ENCODE peak calls at places on chromosomes 13 and 19, in nine cellular contexts. U is stimulated activated CD4-positive, alpha-beta T cell treated with anti-CD3 and anti-CD28 coated beads, Interleukin-2, amount 100 ng/mL, for 24 hours; Q is CD4-positive, alpha-beta T cell; O is activated CD4-positive, alpha-beta memory T cell treated with anti-CD3 and anti-CD28 coated beads, Interleukin-2, amount 10 ng/mL, durations not matched to agents 7 days and 5 days; P is T-helper 1 cell; S is cardiac fibroblast; M is SK-MEL-5; Z is epithelial cell of esophagus; I is D341Med. F is an unnamed sample.
A peak's percentile ranks its signal among the peaks of the same experiment; 100 is the strongest.

GRCh38 chr19:40612831-40613668 is 11.9 kb downstream of the LTBP4 start:
- DNase-seq in U (peak; percentile 86), Q (peak; percentile 57), O (peak; percentile 84), P (no peak), S (no peak), M (peak; percentile 64), Z (peak; percentile 73), I (no peak), F (peak; percentile 65)

GRCh38 chr19:4597975-4598671 is 38.6 kb upstream of the SEMA6B start:
- DNase-seq in U (peak; percentile 51), Q (peak; percentile 31), O (peak; percentile 47), P (no peak), S (no peak), M (peak; percentile 55), Z (peak; percentile 67), I (peak; percentile 83), F (peak; percentile 50)

GRCh38 chr13:111519490-111520170 is 199.2 kb downstream of the TEX29 start:
- DNase-seq in U (no peak), Q (no peak), O (peak; percentile 9), P (no peak), S (no peak), M (no peak), Z (no peak), I (no peak), F (no peak)

GRCh38 chr19:54738715-54739114 is 402 bp downstream of the KIR2DL3 start:
- DNase-seq in U (no peak), Q (no peak), O (no peak), P (no peak), S (no peak), M (no peak), Z (no peak), I (no peak), F (no peak)

GRCh38 chr13:90867336-90867683 is 480.2 kb upstream of the MIR17HG start:
- DNase-seq in U (no peak), Q (no peak), O (no peak), P (no peak), S (peak; percentile 79), M (peak; percentile 84), Z (peak; percentile 90), I (peak; percentile 64), F (no peak)

GRCh38 chr19:4081441-4082129 is 14.9 kb upstream of the ZBTB7A start:
- DNase-seq in U (no peak), Q (no peak), O (no peak), P (no peak), S (no peak), M (no peak), Z (no peak), I (no peak), F (no peak)

GRCh38 chr19:3606174-3606689 is 443 bp downstream of the TBXA2R start:
- DNase-seq in U (no peak), Q (peak; percentile 18), O (peak; percentile 32), P (no peak), S (no peak), M (no peak), Z (no peak), I (no peak), F (peak; percentile 38)

GRCh38 chr19:5133986-5134595 is 165.2 kb downstream of the KDM4B start:
- DNase-seq in U (no peak), Q (no peak), O (no peak), P (no peak), S (no peak), M (no peak), Z (no peak), I (no peak), F (no peak)

GRCh38 chr19:35124098-35125060 is 8.8 kb downstream of the FXYD3 start:
- DNase-seq in U (peak; percentile 88), Q (peak; percentile 83), O (peak; percentile 89), P (peak; percentile 72), S (peak; percentile 93), M (peak; percentile 88), Z (peak; percentile 92), I (peak; percentile 91), F (peak; percentile 75)

GRCh38 chr19:43726736-43727592 is 11.1 kb downstream of the IRGC start:
- DNase-seq in U (no peak), Q (no peak), O (no peak), P (no peak), S (no peak), M (no peak), Z (no peak), I (no peak), F (no peak)

GRCh38 chr19:14674764-14675163 is at the start of gene ADGRE3:
- DNase-seq in U (no peak), Q (no peak), O (no peak), P (no peak), S (peak; percentile 46), M (no peak), Z (no peak), I (no peak), F (no peak)

GRCh38 chr13:110388141-110388943 is 81.3 kb downstream of the COL4A2 start:
- DNase-seq in U (no peak), Q (no peak), O (no peak), P (no peak), S (peak; percentile 93), M (no peak), Z (peak; percentile 67), I (no peak), F (no peak)

GRCh38 chr19:4376245-4376990 is 23.9 kb downstream of the SH3GL1 start:
- DNase-seq in U (no peak), Q (no peak), O (no peak), P (no peak), S (no peak), M (no peak), Z (no peak), I (no peak), F (no peak)

GRCh38 chr13:102678339-102679122 is 16.3 kb downstream of the METTL21C start:
- DNase-seq in U (no peak), Q (no peak), O (no peak), P (no peak), S (no peak), M (no peak), Z (no peak), I (no peak), F (no peak)

GRCh38 chr19:18494267-18494607 is 27.6 kb downstream of the ELL start:
- DNase-seq in U (no peak), Q (no peak), O (no peak), P (no peak), S (peak; percentile 55), M (no peak), Z (no peak), I (no peak), F (no peak)

GRCh38 chr19:16135410-16136127 is 7.9 kb upstream of the HSH2D start:
- DNase-seq in U (no peak), Q (no peak), O (no peak), P (no peak), S (no peak), M (no peak), Z (no peak), I (no peak), F (no peak)